ENCODE peak calls at places on chromosome 4, in six cellular contexts. B, G, L, D, O and M are unnamed samples.

GRCh38 chr4:45944000-45944399 is 179.9 kb downstream of the GABRG1 start:
- DNase-seq in B (no peak), G (no peak), L (no peak), D (no peak), O (peak; percentile 8), M (no peak)

GRCh38 chr4:168139336-168139735 is 47.0 kb downstream of the ANXA10 start:
- DNase-seq in B (no peak), G (no peak), L (no peak), D (peak; percentile 19), O (no peak), M (no peak)

GRCh38 chr4:38141808-38142500 is 181.8 kb downstream of the PTTG2 start:
- DNase-seq in B (no peak), G (no peak), L (no peak), D (peak; percentile 57), O (no peak), M (no peak)

GRCh38 chr4:77141964-77142641 is 14.9 kb upstream of the CCNG2 start:
- DNase-seq in B (no peak), G (no peak), L (no peak), D (no peak), O (no peak), M (no peak)

GRCh38 chr4:151529187-151529586 is 120.2 kb downstream of the FHIP1A start:
- DNase-seq in B (no peak), G (no peak), L (no peak), D (no peak), O (no peak), M (no peak)

GRCh38 chr4:3530051-3530450 is 2.2 kb downstream of the LRPAP1 start:
- DNase-seq in B (no peak), G (no peak), L (no peak), D (no peak), O (no peak), M (no peak)

GRCh38 chr4:10965196-10965595 is 280.6 kb upstream of the CLNK start:
- DNase-seq in B (no peak), G (no peak), L (no peak), D (no peak), O (no peak), M (no peak)

GRCh38 chr4:93416337-93417102 is 412.0 kb upstream of the ATOH1 start:
- DNase-seq in B (no peak), G (no peak), L (no peak), D (no peak), O (no peak), M (no peak)

GRCh38 chr4:25123236-25123635 is 37.0 kb downstream of the SEPSECS start:
- DNase-seq in B (no peak), G (no peak), L (no peak), D (no peak), O (no peak), M (no peak)